ENCODE peak calls at places on chromosomes 1 and 21, in six cellular contexts. W is GM23338, M is fibroblast of lung, L is hepatocyte, J is pancreas, D is ovary. U is an unnamed sample.

GRCh38 chr1:84698151-84698651 is 7.9 kb upstream of the SSX2IP start:
- DNase-seq in W (no peak), M (peak), L (peak), J (no peak), D (no peak), U (peak)

GRCh38 chr1:204673217-204673608 is 12.3 kb downstream of the LRRN2 start:
- DNase-seq in W (no peak), M (no peak), L (no peak), J (no peak), D (no peak), U (no peak)

GRCh38 chr1:209962856-209963255 is 24.8 kb downstream of the SYT14 start:
- DNase-seq in W (no peak), M (no peak), L (no peak), J (no peak), D (no peak), U (no peak)

GRCh38 chr1:217418241-217418840 is 212.5 kb downstream of the GPATCH2 start:
- DNase-seq in W (no peak), M (peak), L (no peak), J (no peak), D (no peak), U (no peak)

GRCh38 chr1:101344745-101345144 is 107.9 kb downstream of the S1PR1 start:
- DNase-seq in W (no peak), M (peak), L (no peak), J (no peak), D (no peak), U (no peak)

GRCh38 chr1:40650075-40650474 is 15.4 kb downstream of the RIMS3 start:
- DNase-seq in W (peak), M (no peak), L (no peak), J (no peak), D (no peak), U (no peak)

GRCh38 chr1:1270813-1271212 is 2.8 kb downstream of the UBE2J2 start:
- DNase-seq in W (no peak), M (peak), L (no peak), J (no peak), D (no peak), U (no peak)

GRCh38 chr1:45554198-45554597 is 3.6 kb downstream of the AKR1A1 start:
- DNase-seq in W (no peak), M (no peak), L (no peak), J (no peak), D (no peak), U (no peak)

GRCh38 chr1:22835920-22836319 is 125.3 kb downstream of the EPHB2 start:
- DNase-seq in W (no peak), M (no peak), L (peak), J (no peak), D (no peak), U (no peak)

GRCh38 chr1:154880651-154881050 is 10.6 kb upstream of the KCNN3 start:
- DNase-seq in W (no peak), M (no peak), L (no peak), J (no peak), D (no peak), U (no peak)

GRCh38 chr1:218917646-218918045 is 256.0 kb upstream of the LYPLAL1 start:
- DNase-seq in W (no peak), M (peak), L (no peak), J (no peak), D (no peak), U (no peak)

GRCh38 chr1:116175621-116176020 is 64.4 kb downstream of the MAB21L3 start:
- DNase-seq in W (no peak), M (no peak), L (no peak), J (no peak), D (no peak), U (no peak)

GRCh38 chr1:41073971-41074370 is 52.4 kb upstream of the SLFNL1 start:
- DNase-seq in W (no peak), M (peak), L (no peak), J (no peak), D (no peak), U (peak)

GRCh38 chr1:186925881-186926676 is 97.3 kb downstream of the PLA2G4A start:
- DNase-seq in W (no peak), M (peak), L (no peak), J (no peak), D (no peak), U (no peak)

GRCh38 chr1:86380257-86380861 is 15.8 kb downstream of the ODF2L start:
- DNase-seq in W (peak), M (peak), L (peak), J (no peak), D (no peak), U (peak)

GRCh38 chr1:201254625-201255469 is 28.5 kb upstream of the PKP1 start:
- DNase-seq in W (peak), M (peak), L (peak), J (peak), D (no peak), U (no peak)

GRCh38 chr1:53285969-53286760 is 41.7 kb downstream of the LRP8 start:
- DNase-seq in W (no peak), M (no peak), L (no peak), J (no peak), D (no peak), U (no peak)

GRCh38 chr1:60132985-60133673 is 59.6 kb upstream of the C1orf87 start:
- DNase-seq in W (no peak), M (peak), L (peak), J (no peak), D (no peak), U (peak)

GRCh38 chr1:71733121-71733520 is 549.2 kb downstream of the NEGR1 start:
- DNase-seq in W (no peak), M (no peak), L (no peak), J (no peak), D (no peak), U (no peak)

GRCh38 chr1:37052120-37052519 is 17.8 kb upstream of the GRIK3 start:
- DNase-seq in W (no peak), M (no peak), L (no peak), J (no peak), D (no peak), U (no peak)

DNA sequence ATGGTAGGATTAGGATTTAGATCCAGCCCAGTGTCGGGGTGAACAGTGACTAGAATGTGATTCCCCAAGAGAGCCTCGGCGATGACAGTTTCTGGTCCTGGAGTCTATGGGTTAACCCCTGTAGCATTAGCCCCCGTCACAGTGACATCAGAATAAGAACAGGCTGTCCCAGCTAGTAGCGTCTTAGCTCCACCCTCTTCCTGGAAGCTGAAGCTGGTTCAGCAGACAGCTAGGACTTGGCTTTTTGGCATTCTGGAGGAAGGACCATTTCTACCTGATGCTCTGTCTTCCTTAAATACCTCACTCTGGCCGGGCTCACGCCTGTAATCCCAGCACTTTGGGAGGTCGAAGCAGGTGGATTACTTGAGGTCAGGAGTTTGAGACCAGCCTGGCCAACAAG is 5.0 kb downstream of the NDUFS2 start:
- DNase-seq in W (no peak), M (peak), L (no peak), J (no peak), D (peak), U (peak)
- TF ChIP-seq CTCF in W (no peak), M (no peak), L (no peak), J (no peak), D (no peak), U (no peak)

GRCh38 chr1:207393610-207394009 is 60.5 kb upstream of the CR2 start:
- DNase-seq in W (no peak), M (peak), L (peak), J (no peak), D (no peak), U (peak)
- H3K27ac ChIP-seq in W (no peak), M (peak), L (no peak), J (no peak), D (no peak), U (peak)

DNA sequence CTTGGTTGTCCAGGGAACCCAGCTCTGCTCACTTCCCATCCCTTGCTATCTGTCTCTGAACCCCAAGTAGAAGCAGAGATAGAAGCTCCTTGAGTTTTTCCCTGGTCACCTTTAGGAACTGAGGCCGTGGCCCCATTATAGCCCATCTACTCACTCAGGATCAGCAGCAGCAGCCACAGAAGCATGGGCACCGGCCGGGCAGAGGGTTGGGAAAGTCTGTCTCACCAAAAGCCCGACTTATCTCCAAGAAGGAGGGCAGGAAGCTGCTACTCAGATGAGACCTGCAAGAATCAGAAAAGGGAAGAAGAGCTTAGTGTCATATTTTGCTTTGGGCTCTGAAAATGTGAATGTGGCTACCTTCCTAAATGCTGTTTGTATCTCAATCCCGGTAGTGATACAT is 264 bp downstream of the FCRL3 start:
- DNase-seq in W (no peak), M (no peak), L (no peak), J (no peak), D (no peak), U (no peak)
- H3K4me3 ChIP-seq in W (no peak), M (no peak), L (no peak), J (no peak), D (no peak), U (no peak)

GRCh38 chr21:16011719-16012118 is 281.9 kb downstream of the USP25 start:
- DNase-seq in W (no peak), M (no peak), L (no peak), J (no peak), D (no peak), U (no peak)
- TF ChIP-seq CTCF in W (no peak), M (no peak), L (no peak), J (no peak), D (no peak), U (no peak)

GRCh38 chr21:44751799-44752636 is 40.6 kb upstream of the TSPEAR start:
- DNase-seq in W (no peak), M (no peak), L (no peak), J (no peak), D (no peak), U (no peak)

GRCh38 chr21:44755227-44755626 is 43.9 kb upstream of the TSPEAR start:
- DNase-seq in W (no peak), M (peak), L (no peak), J (no peak), D (no peak), U (peak)

GRCh38 chr21:44751186-44751798 is 39.9 kb upstream of the TSPEAR start:
- DNase-seq in W (no peak), M (no peak), L (no peak), J (no peak), D (no peak), U (no peak)

GRCh38 chr21:44752701-44753235 is 41.4 kb upstream of the TSPEAR start:
- DNase-seq in W (no peak), M (no peak), L (peak), J (no peak), D (no peak), U (no peak)

GRCh38 chr21:44753357-44753756 is 42.0 kb upstream of the TSPEAR start:
- DNase-seq in W (no peak), M (no peak), L (no peak), J (no peak), D (no peak), U (no peak)
- H3K27ac ChIP-seq in W (no peak), M (no peak), L (no peak), J (no peak), D (no peak), U (no peak)

GRCh38 chr1:19645544-19646252 is 1.6 kb downstream of the NBL1 start:
- DNase-seq in W (no peak), M (peak), L (no peak), J (no peak), D (peak), U (no peak)

GRCh38 chr1:19646771-19647319 is 2.7 kb downstream of the NBL1 start:
- DNase-seq in W (no peak), M (no peak), L (no peak), J (no peak), D (no peak), U (no peak)

GRCh38 chr1:19647643-19648042 is 3.5 kb downstream of the NBL1 start:
- DNase-seq in W (no peak), M (no peak), L (no peak), J (no peak), D (peak), U (no peak)

GRCh38 chr1:19644761-19645543 is 841 bp downstream of the NBL1 start:
- DNase-seq in W (peak), M (no peak), L (peak), J (no peak), D (peak), U (no peak)

GRCh38 chr1:19646366-19646765 is 2.3 kb downstream of the NBL1 start:
- DNase-seq in W (no peak), M (no peak), L (no peak), J (no peak), D (peak), U (no peak)
- H3K4me3 ChIP-seq in W (no peak), M (peak), L (no peak), J (peak), D (peak), U (peak)

DNA sequence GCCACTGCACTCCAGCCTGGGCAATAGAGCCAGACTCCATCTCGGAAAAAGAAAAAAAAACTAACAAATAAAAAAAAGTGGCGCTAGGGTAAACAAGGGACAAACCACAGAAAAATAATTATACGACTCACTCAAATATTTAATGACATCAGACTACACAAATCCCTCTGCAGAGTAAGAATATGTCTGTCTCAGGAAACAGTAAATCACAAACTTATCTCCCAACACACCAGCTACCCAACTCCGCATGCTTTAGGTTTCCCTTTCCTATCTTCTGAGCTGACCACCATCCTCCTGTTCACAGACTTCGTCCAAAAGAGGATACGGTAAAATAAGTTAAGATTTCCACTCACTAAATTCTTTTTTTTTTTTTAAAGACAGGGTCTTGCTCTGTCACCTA is 16.2 kb downstream of the WDR47 start:
- DNase-seq in W (no peak), M (no peak), L (no peak), J (no peak), D (no peak), U (no peak)
- TF ChIP-seq CTCF in W (no peak), M (no peak), L (no peak), J (no peak), D (no peak), U (no peak)

GRCh38 chr1:198681831-198682756 is 43.3 kb downstream of the PTPRC start:
- DNase-seq in W (peak), M (peak), L (peak), J (no peak), D (peak), U (peak)
- H3K27ac ChIP-seq in W (no peak), M (peak), L (peak), J (no peak), D (no peak), U (peak)

GRCh38 chr1:229531326-229531725 is 23.2 kb upstream of the NUP133 start:
- DNase-seq in W (no peak), M (no peak), L (no peak), J (no peak), D (no peak), U (no peak)
- H3K4me3 ChIP-seq in W (no peak), M (no peak), L (no peak), J (no peak), D (no peak), U (no peak)